ENCODE peak calls at places on chromosomes 7 and 10, in four cellular contexts. R, B, Q and T are unnamed samples.

GRCh38 chr7:109479388-109479787 is 909.7 kb downstream of the DNAJB9 start:
- DNase-seq in B (no peak), R (no peak), Q (no peak), T (no peak)

GRCh38 chr10:60807499-60807898 is 29.2 kb downstream of the CDK1 start:
- DNase-seq in R (no peak), Q (no peak), B (no peak), T (no peak)

GRCh38 chr10:121797490-121797889 is 130.3 kb downstream of the ATE1 start:
- DNase-seq in Q (no peak), B (no peak), R (no peak), T (no peak)

GRCh38 chr7:1848013-1848640 is 178.1 kb downstream of the ELFN1 start:
- DNase-seq in B (no peak), Q (no peak), R (no peak), T (no peak)

GRCh38 chr7:981793-982510 is 1.0 kb upstream of the CYP2W1 start:
- DNase-seq in R (no peak), Q (no peak), B (no peak), T (no peak)

GRCh38 chr7:2488272-2488645 is 12.1 kb upstream of the GRIFIN start:
- DNase-seq in R (peak), B (peak), Q (no peak), T (no peak)

GRCh38 chr10:88960854-88961253 is 8.3 kb upstream of the ACTA2 start:
- DNase-seq in Q (no peak), R (no peak), B (no peak), T (no peak)

GRCh38 chr7:23443974-23444373 is 26.3 kb downstream of the IGF2BP3 start:
- DNase-seq in R (no peak), B (no peak), Q (no peak), T (no peak)

GRCh38 chr10:120012566-120012965 is 120.0 kb downstream of the SEC23IP start:
- DNase-seq in R (no peak), B (no peak), Q (no peak), T (no peak)

GRCh38 chr7:25014735-25015134 is 34.8 kb upstream of the OSBPL3 start:
- DNase-seq in R (peak), B (peak), Q (no peak), T (peak)

GRCh38 chr7:10128748-10129147 is 844.9 kb upstream of the PHF14 start:
- DNase-seq in R (no peak), B (no peak), Q (no peak), T (no peak)

GRCh38 chr10:132276179-132276675 is 31.5 kb downstream of the STK32C start:
- DNase-seq in Q (no peak), R (no peak), B (no peak), T (no peak)

GRCh38 chr10:30988831-30989458 is 42.7 kb downstream of the ZNF438 start:
- DNase-seq in Q (no peak), B (no peak), R (no peak), T (peak)

GRCh38 chr7:149459201-149459539 is 1.7 kb downstream of the ZNF777 start:
- DNase-seq in B (no peak), R (no peak), Q (no peak), T (no peak)

GRCh38 chr10:6070647-6071046 is 8.5 kb upstream of the IL2RA start:
- DNase-seq in R (no peak), Q (no peak), B (no peak), T (no peak)

GRCh38 chr10:105466521-105466920 is 825.4 kb downstream of the SORCS3 start:
- DNase-seq in Q (no peak), R (no peak), B (no peak), T (no peak)

GRCh38 chr7:139566736-139567646 is 43.5 kb downstream of the CLEC2L start:
- DNase-seq in B (no peak), Q (no peak), R (no peak), T (no peak)

GRCh38 chr7:117459735-117460134 is 20.1 kb upstream of the CFTR start:
- DNase-seq in Q (no peak), B (no peak), R (no peak), T (no peak)

GRCh38 chr10:73358331-73359279 is at the start of gene CFAP70:
- DNase-seq in B (peak), R (peak), Q (peak), T (peak)

GRCh38 chr7:6575246-6576023 is 1.8 kb upstream of the ZDHHC4 start:
- DNase-seq in R (no peak), B (no peak), Q (no peak), T (no peak)

GRCh38 chr10:6056411-6057135 is 5.6 kb downstream of the IL2RA start:
- DNase-seq in R (no peak), Q (no peak), B (no peak), T (no peak)

GRCh38 chr10:93346060-93346459 is 136.1 kb downstream of the MYOF start:
- DNase-seq in Q (no peak), R (no peak), B (peak), T (no peak)

GRCh38 chr7:22860337-22860736 is 37.7 kb upstream of the TOMM7 start:
- DNase-seq in R (no peak), B (no peak), Q (no peak), T (no peak)

GRCh38 chr7:80097756-80098155 is 36.9 kb upstream of the GNAI1 start:
- DNase-seq in Q (no peak), R (no peak), B (peak), T (peak)

GRCh38 chr10:71077143-71077581 is 135.2 kb upstream of the UNC5B start:
- DNase-seq in R (peak), Q (no peak), B (no peak), T (no peak)

GRCh38 chr10:130018253-130018652 is 54.2 kb upstream of the EBF3 start:
- DNase-seq in B (peak), R (peak), Q (peak), T (no peak)

GRCh38 chr10:6917125-6917524 is 337.0 kb upstream of the PRKCQ start:
- DNase-seq in R (no peak), B (peak), Q (no peak), T (peak)

GRCh38 chr7:67566101-67566500 is 569.5 kb downstream of the TYW1 start:
- DNase-seq in R (no peak), B (no peak), Q (no peak), T (no peak)

GRCh38 chr10:62266147-62266546 is 2.5 kb downstream of the RTKN2 start:
- DNase-seq in R (no peak), B (no peak), Q (no peak), T (no peak)

GRCh38 chr7:95001258-95001657 is 93.9 kb downstream of the PPP1R9A start:
- DNase-seq in B (no peak), R (no peak), Q (no peak), T (no peak)

GRCh38 chr7:142883145-142883544 is 2.4 kb downstream of the TRPV6 start:
- DNase-seq in B (no peak), Q (no peak), R (no peak), T (no peak)

GRCh38 chr7:141071855-141072547 is 1.9 kb upstream of the TMEM178B start:
- DNase-seq in B (no peak), Q (no peak), R (no peak), T (no peak)

GRCh38 chr10:125003146-125003900 is 61.4 kb downstream of the ZRANB1 start:
- DNase-seq in Q (no peak), B (no peak), R (no peak), T (no peak)

GRCh38 chr10:80319725-80320290 is 30.4 kb upstream of the MAT1A start:
- DNase-seq in B (no peak), Q (no peak), R (no peak), T (no peak)
- H3K4me3 ChIP-seq in B (no peak), Q (no peak), R (no peak), T (no peak)

DNA sequence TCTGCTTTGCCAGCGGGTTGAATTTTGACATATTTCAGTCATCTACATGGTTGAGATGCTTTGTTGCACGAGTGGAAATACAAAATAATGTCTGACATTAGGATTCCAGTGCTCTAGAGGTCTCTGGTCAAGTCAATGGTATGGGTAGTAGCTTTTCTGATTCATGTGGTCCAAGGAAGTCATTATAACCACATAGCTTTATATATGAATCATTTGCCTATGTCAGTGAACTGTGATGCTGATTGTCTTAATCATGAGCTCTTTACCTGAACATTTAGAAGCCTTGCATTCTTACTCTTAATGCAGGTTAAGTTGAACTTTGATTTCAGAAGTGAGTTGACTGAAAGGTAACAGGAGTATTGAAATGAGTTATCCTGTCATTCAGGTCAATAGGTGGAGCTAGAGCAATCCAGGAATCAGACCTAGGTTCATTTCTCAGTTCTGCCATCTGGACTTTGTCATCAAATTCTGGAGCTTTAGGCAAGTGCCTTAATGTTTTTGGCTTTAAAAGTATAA is 3.3 kb downstream of the MAPK8 start:
- DNase-seq in R (no peak), Q (no peak), B (peak), T (peak)
- TF ChIP-seq CTCF in R (peak), Q (no peak), B (no peak), T (peak)

GRCh38 chr7:158366346-158366745 is 221.3 kb downstream of the PTPRN2 start:
- DNase-seq in B (no peak), R (no peak), Q (no peak), T (no peak)

GRCh38 chr7:158367634-158367982 is 220.0 kb downstream of the PTPRN2 start:
- DNase-seq in R (no peak), B (no peak), Q (no peak), T (no peak)

GRCh38 chr7:158368449-158368848 is 219.2 kb downstream of the PTPRN2 start:
- DNase-seq in B (no peak), R (no peak), Q (no peak), T (no peak)

GRCh38 chr7:158365332-158365731 is 222.3 kb downstream of the PTPRN2 start:
- DNase-seq in Q (no peak), R (no peak), B (no peak), T (no peak)

DNA sequence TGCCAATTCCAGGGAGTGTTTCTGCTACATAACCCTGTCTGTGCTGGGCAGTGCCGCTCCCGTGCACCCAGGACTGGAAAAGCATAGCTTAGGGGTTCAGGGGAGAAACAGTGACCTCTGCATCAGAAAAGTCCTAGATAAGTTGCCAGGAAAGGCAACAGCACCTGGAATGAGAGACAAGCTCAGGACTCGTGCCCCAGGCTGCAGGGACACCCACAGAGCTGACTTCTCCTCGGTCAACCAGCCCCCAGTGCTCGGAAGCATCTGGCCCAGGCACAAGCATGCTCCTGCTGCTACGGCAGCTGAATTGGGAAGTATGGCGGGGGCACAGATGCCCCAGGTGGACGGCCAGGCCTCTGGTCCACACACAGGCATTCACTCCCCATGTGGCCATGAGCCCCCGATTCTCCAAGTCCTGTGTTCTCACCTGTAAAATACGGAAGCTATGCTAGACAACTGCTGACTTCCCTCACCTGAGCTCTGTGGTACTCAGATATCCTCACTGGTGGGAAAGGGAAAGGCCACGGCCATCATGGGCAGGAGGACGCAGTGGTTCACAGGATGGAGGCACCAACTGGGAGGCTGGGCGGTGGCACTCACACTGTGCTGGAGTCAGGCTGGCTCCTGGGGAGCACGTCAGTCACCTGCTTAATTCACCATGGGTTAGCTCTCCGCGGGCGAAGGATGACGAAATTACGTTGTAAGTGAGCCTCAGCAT is 220.5 kb downstream of the PTPRN2 start:
- DNase-seq in R (no peak), B (no peak), Q (no peak), T (no peak)
- H3K4me3 ChIP-seq in R (no peak), B (no peak), Q (no peak), T (no peak)

DNA sequence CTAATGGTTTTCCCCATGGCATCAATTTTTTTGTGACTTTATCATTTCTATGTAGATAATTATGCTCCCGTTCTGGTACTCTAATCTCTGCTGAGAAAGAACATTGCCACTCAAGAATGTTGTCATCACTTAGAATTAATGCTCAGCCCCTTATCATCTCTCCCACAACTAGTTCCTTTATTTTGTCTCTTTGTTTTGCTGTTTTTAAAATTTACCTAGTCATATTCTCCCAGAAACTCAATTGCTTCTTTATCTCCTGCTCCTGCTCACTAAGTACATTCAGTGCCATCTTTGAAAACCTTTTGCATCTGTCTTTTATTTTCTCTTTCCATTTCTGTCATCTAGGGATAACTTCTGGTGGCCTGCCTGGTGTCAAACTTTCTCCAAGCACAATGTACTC is 324.9 kb upstream of the MTPN start:
- DNase-seq in Q (no peak), R (no peak), B (no peak), T (no peak)
- TF ChIP-seq CTCF in Q (no peak), R (no peak), B (no peak), T (no peak)

GRCh38 chr7:42224391-42225003 is 12.5 kb downstream of the GLI3 start:
- DNase-seq in B (no peak), Q (no peak), R (no peak), T (no peak)

GRCh38 chr7:42226354-42226941 is 10.6 kb downstream of the GLI3 start:
- DNase-seq in B (no peak), Q (no peak), R (no peak), T (peak)

GRCh38 chr7:42231043-42231442 is 6.0 kb downstream of the GLI3 start:
- DNase-seq in B (no peak), R (no peak), Q (no peak), T (no peak)

GRCh38 chr7:42227523-42227922 is 9.5 kb downstream of the GLI3 start:
- DNase-seq in B (no peak), R (no peak), Q (no peak), T (no peak)

GRCh38 chr7:42227931-42228591 is 8.9 kb downstream of the GLI3 start:
- DNase-seq in B (no peak), Q (no peak), R (no peak), T (peak)
- H3K4me3 ChIP-seq in B (peak), Q (no peak), R (peak), T (no peak)